ENCODE peak calls at places on chromosomes 7 and 10, in nine cellular contexts. V, L, B, J, R, P, H, E and F are unnamed samples.

GRCh38 chr7:94348142-94348541 is 46.6 kb upstream of the COL1A2 start:
- DNase-seq in B (no peak), P (no peak), J (peak), H (no peak), E (peak), V (no peak), L (peak), R (no peak), F (no peak)

GRCh38 chr7:7979556-7979955 is 11.0 kb downstream of the GLCCI1 start:
- DNase-seq in J (no peak), B (no peak), R (no peak), L (no peak), V (no peak), E (no peak), H (no peak), P (no peak), F (no peak)

GRCh38 chr7:148783801-148784527 is 85.3 kb downstream of the CUL1 start:
- DNase-seq in R (no peak), L (no peak), P (no peak), H (no peak), E (no peak), B (peak), V (no peak), J (no peak), F (no peak)

GRCh38 chr10:123994417-123995081 is 98.8 kb downstream of the CHST15 start:
- DNase-seq in H (peak), L (peak), E (peak), J (peak), B (peak), P (peak), R (peak), V (peak), F (peak)

GRCh38 chr7:98974205-98974604 is 95.9 kb downstream of the TRRAP start:
- DNase-seq in V (no peak), B (no peak), H (no peak), J (no peak), P (no peak), E (no peak), L (no peak), R (no peak), F (no peak)

GRCh38 chr10:127346604-127347003 is 150.2 kb upstream of the INSYN2A start:
- DNase-seq in J (no peak), L (no peak), P (no peak), E (no peak), H (no peak), B (no peak), R (no peak), V (no peak), F (no peak)

GRCh38 chr10:43201545-43202131 is 63.4 kb downstream of the CSGALNACT2 start:
- DNase-seq in R (no peak), H (no peak), V (no peak), B (no peak), L (peak), P (peak), E (no peak), J (no peak), F (no peak)

GRCh38 chr10:122863796-122864592 is 15.4 kb downstream of the FAM24B start:
- DNase-seq in B (no peak), V (no peak), L (no peak), E (no peak), H (no peak), P (no peak), R (no peak), J (no peak), F (no peak)

GRCh38 chr7:91468231-91468630 is 204.0 kb downstream of the FZD1 start:
- DNase-seq in H (no peak), V (no peak), J (no peak), R (no peak), E (peak), L (no peak), B (no peak), P (no peak), F (no peak)

GRCh38 chr7:7696458-7697119 is 21.8 kb downstream of the RPA3 start:
- DNase-seq in H (no peak), R (no peak), E (no peak), J (peak), L (no peak), V (no peak), B (no peak), P (no peak), F (no peak)

GRCh38 chr10:85433248-85433647 is 933.3 kb downstream of the GRID1 start:
- DNase-seq in L (no peak), V (no peak), H (no peak), B (no peak), P (no peak), E (no peak), R (no peak), J (no peak), F (no peak)

GRCh38 chr7:24441331-24442059 is 131.8 kb upstream of the PALS2 start:
- DNase-seq in J (no peak), P (no peak), V (no peak), R (no peak), B (no peak), L (no peak), H (no peak), E (no peak), F (no peak)

GRCh38 chr7:22549051-22549450 is 49.1 kb upstream of the STEAP1B start:
- DNase-seq in P (no peak), R (no peak), E (no peak), L (no peak), H (no peak), V (no peak), J (no peak), B (no peak), F (no peak)

GRCh38 chr7:1812693-1813393 is 142.8 kb downstream of the ELFN1 start:
- DNase-seq in P (peak), L (no peak), B (no peak), J (no peak), E (no peak), H (no peak), R (no peak), V (no peak), F (no peak)

GRCh38 chr7:45715471-45716352 is 141.5 kb downstream of the ADCY1 start:
- DNase-seq in P (no peak), R (no peak), B (no peak), E (no peak), J (no peak), L (no peak), V (no peak), H (no peak), F (no peak)

GRCh38 chr7:78149787-78150186 is 351.2 kb downstream of the PHTF2 start:
- DNase-seq in L (no peak), P (no peak), V (no peak), H (no peak), R (no peak), B (no peak), E (peak), J (peak), F (no peak)

GRCh38 chr7:84877943-84878595 is 308.8 kb downstream of the SEMA3D start:
- DNase-seq in J (no peak), R (no peak), E (no peak), L (no peak), V (no peak), H (no peak), P (no peak), B (no peak), F (no peak)

GRCh38 chr7:70799841-70800405 is 332.0 kb upstream of the GALNT17 start:
- DNase-seq in E (no peak), L (no peak), B (no peak), H (no peak), P (no peak), R (no peak), J (no peak), V (no peak), F (no peak)

GRCh38 chr10:56585447-56586171 is 224.6 kb upstream of the ZWINT start:
- DNase-seq in B (no peak), V (no peak), E (no peak), H (no peak), J (no peak), R (no peak), L (no peak), P (no peak), F (no peak)

GRCh38 chr10:133258066-133258817 is 18.4 kb downstream of the ADAM8 start:
- DNase-seq in J (no peak), E (no peak), B (peak), P (no peak), V (no peak), H (no peak), L (peak), R (no peak), F (no peak)

GRCh38 chr10:88932539-88933256 is 19.9 kb downstream of the ACTA2 start:
- DNase-seq in B (peak), E (peak), V (peak), R (peak), J (peak), L (peak), P (no peak), H (peak), F (peak)

GRCh38 chr10:50577681-50578350 is 45.9 kb downstream of the SGMS1 start:
- DNase-seq in L (peak), E (peak), V (peak), H (no peak), R (no peak), B (no peak), P (no peak), J (no peak), F (no peak)

GRCh38 chr10:4242561-4243035 is 457.6 kb upstream of the KLF6 start:
- DNase-seq in H (no peak), J (no peak), E (no peak), B (peak), V (no peak), L (no peak), P (no peak), R (no peak), F (no peak)

GRCh38 chr7:145036592-145037386 is 200.9 kb upstream of the TPK1 start:
- DNase-seq in V (peak), R (no peak), J (peak), E (peak), B (peak), P (no peak), L (peak), H (no peak), F (peak)

GRCh38 chr7:69817096-69817495 is 218.8 kb downstream of the AUTS2 start:
- DNase-seq in V (no peak), E (no peak), P (no peak), H (no peak), J (peak), L (no peak), B (no peak), R (no peak), F (no peak)

GRCh38 chr10:123760648-123761428 is 94.7 kb downstream of the GPR26 start:
- DNase-seq in P (no peak), V (no peak), E (no peak), L (no peak), H (no peak), R (no peak), J (no peak), B (no peak), F (no peak)

GRCh38 chr10:4825868-4826787 is at the start of gene AKR1E2:
- DNase-seq in L (peak), V (peak), J (peak), R (peak), P (peak), B (peak), E (no peak), H (peak), F (no peak)

GRCh38 chr7:23093111-23093510 is 12.5 kb upstream of the KLHL7 start:
- DNase-seq in J (no peak), P (no peak), E (no peak), B (no peak), L (no peak), H (no peak), R (no peak), V (no peak), F (no peak)

GRCh38 chr7:31791881-31792280 is 104.9 kb downstream of the PPP1R17 start:
- DNase-seq in R (no peak), L (no peak), B (no peak), J (no peak), P (no peak), E (peak), V (no peak), H (no peak), F (no peak)

GRCh38 chr7:121000091-121000983 is 11.8 kb downstream of the CPED1 start:
- DNase-seq in H (no peak), P (no peak), E (no peak), R (no peak), L (no peak), V (no peak), J (peak), B (no peak), F (no peak)

GRCh38 chr7:37069336-37069735 is 345.0 kb upstream of the AOAH start:
- DNase-seq in J (no peak), V (no peak), P (no peak), B (no peak), E (no peak), R (no peak), H (no peak), L (no peak), F (no peak)

GRCh38 chr7:1663857-1664651 is 6.0 kb upstream of the ELFN1 start:
- DNase-seq in R (no peak), V (no peak), L (no peak), H (no peak), P (peak), J (no peak), B (no peak), E (no peak), F (no peak)

GRCh38 chr10:76436367-76436766 is 1004.9 kb downstream of the LRMDA start:
- DNase-seq in E (no peak), B (no peak), R (no peak), P (no peak), V (no peak), J (no peak), L (no peak), H (no peak), F (no peak)

GRCh38 chr10:84329986-84330651 is 1.7 kb downstream of the CCSER2 start:
- DNase-seq in L (no peak), P (no peak), J (no peak), H (no peak), B (no peak), V (no peak), E (no peak), R (no peak), F (no peak)

GRCh38 chr7:103637080-103637479 is 191.1 kb upstream of the SLC26A5 start:
- DNase-seq in J (peak), L (no peak), P (no peak), B (no peak), V (no peak), H (no peak), E (no peak), R (no peak), F (no peak)

GRCh38 chr10:43407148-43407575 is 1.8 kb downstream of the HNRNPF start:
- DNase-seq in J (no peak), E (no peak), R (peak), B (peak), H (peak), V (no peak), L (peak), P (peak), F (no peak)